ENCODE peak calls at places on chromosomes 1 and 21, in six cellular contexts. B, W, P, N, T and R are unnamed samples.

GRCh38 chr1:36881541-36881940 is 152.8 kb downstream of the GRIK3 start:
- DNase-seq in P (peak; percentile 0), T (no peak), B (no peak), N (no peak), W (no peak), R (no peak)

GRCh38 chr1:40799351-40799867 is 15.8 kb downstream of the KCNQ4 start:
- DNase-seq in P (no peak), B (peak; percentile 70), N (no peak), T (no peak), W (peak; percentile 77), R (no peak)

GRCh38 chr1:12466816-12467215 is 151.2 kb downstream of the DHRS3 start:
- DNase-seq in P (no peak), W (no peak), B (no peak), T (no peak), N (no peak), R (no peak)

GRCh38 chr1:206495011-206495461 is 12.3 kb upstream of the RASSF5 start:
- DNase-seq in P (no peak), W (no peak), T (no peak), N (no peak), B (no peak), R (no peak)

GRCh38 chr1:7584643-7585042 is 186.5 kb upstream of the VAMP3 start:
- DNase-seq in P (no peak), N (no peak), B (no peak), T (no peak), W (no peak), R (no peak)

GRCh38 chr1:155188268-155188667 is 14.6 kb downstream of the TRIM46 start:
- DNase-seq in N (no peak), B (no peak), T (no peak), P (no peak), W (no peak), R (no peak)

GRCh38 chr1:63773815-63774616 is at the start of gene ROR1:
- DNase-seq in N (no peak), B (peak; percentile 84), P (peak; percentile 81), T (peak; percentile 94), W (peak; percentile 87), R (no peak)

GRCh38 chr1:96632045-96632664 is 89.4 kb upstream of the PTBP2 start:
- DNase-seq in P (no peak), W (no peak), N (no peak), T (no peak), B (no peak), R (no peak)

GRCh38 chr1:69305621-69306020 is 262.1 kb upstream of the LRRC7 start:
- DNase-seq in T (peak; percentile 42), W (no peak), P (no peak), N (no peak), B (no peak), R (no peak)

GRCh38 chr1:195251900-195252299 is 1356.3 kb downstream of the KCNT2 start:
- DNase-seq in P (no peak), T (peak; percentile 29), N (no peak), W (no peak), B (no peak), R (no peak)

GRCh38 chr1:74729741-74730478 is 2.9 kb downstream of the CRYZ start:
- DNase-seq in T (no peak), N (no peak), W (peak; percentile 42), B (no peak), P (no peak), R (no peak)

GRCh38 chr21:30646904-30647303 is 4.2 kb downstream of the KRTAP20-3 start:
- DNase-seq in B (no peak), P (no peak), W (no peak), T (no peak), N (no peak), R (no peak)
- H3K4me3 ChIP-seq in B (no peak overlapping the region), P (no peak overlapping the region), W (no peak overlapping the region), T (no peak overlapping the region), N (no peak overlapping the region), R (no peak overlapping the region)

DNA sequence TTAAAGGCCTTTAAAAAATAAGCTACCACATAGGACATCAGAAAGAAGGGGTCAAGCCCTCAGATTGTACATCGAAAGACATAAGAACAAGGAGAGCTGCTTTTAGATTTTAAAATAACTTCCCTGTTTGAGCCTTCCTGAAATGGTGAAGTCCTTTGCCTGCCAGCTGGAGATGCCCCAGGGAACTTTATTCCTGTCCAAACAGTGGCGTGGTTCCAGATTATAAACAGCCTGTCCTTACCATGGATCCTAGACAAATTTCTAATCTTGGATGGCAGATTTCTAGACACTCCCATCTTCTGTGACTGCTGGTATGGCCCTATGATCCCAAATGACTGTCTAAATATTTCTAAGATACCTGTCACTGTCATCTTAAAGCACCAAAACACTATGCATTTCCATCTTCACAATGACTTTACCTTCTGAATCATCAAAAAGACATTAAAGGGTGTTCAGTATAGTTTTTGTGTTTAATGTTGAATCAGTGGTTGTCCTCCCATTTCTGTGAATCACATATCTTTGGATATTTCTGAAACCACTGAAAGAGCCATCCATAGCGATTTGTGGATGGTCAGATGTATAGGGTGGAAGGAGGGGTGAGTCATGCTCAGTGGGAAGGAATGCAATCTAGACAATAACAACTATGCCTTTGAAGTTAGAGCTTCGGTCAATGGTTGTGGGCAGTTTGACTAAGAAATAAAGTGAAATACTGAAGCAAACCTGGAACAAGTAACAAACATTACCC is 23.2 kb downstream of the ILDR2 start:
- DNase-seq in T (peak; percentile 41), P (no peak), N (no peak), W (peak; percentile 65), B (no peak), R (no peak)
- H3K4me1 ChIP-seq in T (peaks cover 60% of the 10 kb centered on the region), P (no peaks in the 10 kb centered on the region), N (no peaks in the 10 kb centered on the region), W (no peaks in the 10 kb centered on the region), B (no peaks in the 10 kb centered on the region), R (peaks cover 3% of the 10 kb centered on the region)

DNA sequence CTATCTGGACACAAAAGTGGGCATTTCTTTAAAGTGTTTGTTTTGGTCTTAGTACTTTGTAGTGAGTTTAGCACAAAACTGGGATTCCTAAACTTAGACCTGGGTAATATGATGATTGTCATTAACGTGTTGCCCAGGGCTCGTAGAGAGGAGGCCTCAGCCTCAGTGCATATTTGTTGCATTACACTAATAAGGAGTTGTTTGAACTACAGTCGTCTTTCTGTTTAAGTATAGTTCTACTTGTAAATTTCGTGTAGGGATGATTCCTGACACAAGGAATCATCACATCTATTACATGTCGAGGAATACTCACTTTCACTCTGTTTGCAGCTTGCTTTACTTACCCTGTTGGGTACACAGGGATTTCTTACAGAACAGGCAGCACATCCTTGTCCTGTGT is 85.0 kb downstream of the PRDM2 start:
- DNase-seq in P (no peak), W (no peak), B (no peak), N (no peak), T (no peak), R (no peak)
- H3K36me3 ChIP-seq in P (no peaks in the 10 kb centered on the region), W (peaks cover 16% of the 10 kb centered on the region), B (no peaks in the 10 kb centered on the region), N (peaks cover 38% of the 10 kb centered on the region), T (peaks cover 6% of the 10 kb centered on the region), R (peaks cover 7% of the 10 kb centered on the region)

DNA sequence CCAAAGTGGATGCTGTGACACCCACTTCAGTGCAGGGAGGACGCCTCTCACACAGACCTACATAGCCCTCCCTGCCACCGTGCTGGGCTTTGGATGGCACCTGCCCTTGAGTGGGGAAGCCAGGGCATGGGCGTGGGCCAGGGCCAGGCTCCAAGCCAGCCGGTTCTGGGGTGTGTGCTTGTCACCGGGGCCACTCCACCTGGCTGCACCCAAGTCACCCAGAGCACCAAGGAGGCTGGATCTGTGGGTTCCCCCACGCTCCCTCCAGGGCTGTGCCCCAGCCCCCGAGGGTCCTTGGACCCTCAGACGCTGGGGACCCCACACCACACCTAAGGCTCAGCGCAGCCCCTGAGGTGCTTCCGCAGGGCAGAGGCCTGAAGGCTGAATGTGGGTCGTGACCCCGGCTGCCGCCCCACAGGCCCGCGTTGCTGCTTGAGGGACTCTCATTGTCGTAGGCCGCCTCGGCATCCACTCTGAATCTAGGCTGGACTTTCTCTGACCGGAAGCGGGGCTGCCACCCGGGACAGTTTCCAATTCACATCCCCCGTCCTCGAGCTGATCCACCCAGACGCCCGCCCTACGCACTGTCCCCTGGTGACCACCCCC is 1.5 kb downstream of the MXRA8 start:
- DNase-seq in B (no peak), T (peak; percentile 68), N (no peak), W (no peak), P (no peak), R (no peak)
- H3K4me3 ChIP-seq in B (peak overlapping the region; percentile 70), T (no peak overlapping the region), N (no peak overlapping the region), W (no peak overlapping the region), P (peak overlapping the region; percentile 66), R (peak overlapping the region; percentile 50)

GRCh38 chr1:53417003-53417402 is 42.2 kb upstream of the DMRTB1 start:
- DNase-seq in B (no peak), T (no peak), N (no peak), P (no peak), W (no peak), R (no peak)
- H3K4me1 ChIP-seq in B (no peaks in the 10 kb centered on the region), T (no peaks in the 10 kb centered on the region), N (peaks cover 34% of the 10 kb centered on the region), P (no peaks in the 10 kb centered on the region), W (peaks cover 3% of the 10 kb centered on the region), R (peaks cover 9% of the 10 kb centered on the region)